ENCODE peak calls at places on chromosomes 16 and 17, in ten cellular contexts. K is CD8-positive, alpha-beta memory T cell; S is renal cortical epithelial cell; W is stimulated activated CD8-positive, alpha-beta memory T cell treated with anti-CD3 and anti-CD28 coated beads, Interleukin-4, amount 100 ng/mL, for 48 hours; J is BE2C; Z is EH; N is activated T-helper 1 cell treated with Interleukin-2 at 50 U/mL for 16 hours; V is heart right ventricle; O is NCI-H1092 treated with DMSO at 0.1 percent for 48 hours; T is fibroblast of mammary gland. D is an unnamed sample.

GRCh38 chr16:70433456-70434103 is 5.3 kb downstream of the ST3GAL2 start:
- DNase-seq in Z (peak), K (no peak), S (peak), N (no peak), V (peak), J (peak), T (peak), O (no peak), W (no peak), D (no peak)

GRCh38 chr16:76193851-76194620 is 83.2 kb upstream of the CNTNAP4 start:
- DNase-seq in Z (no peak), K (no peak), V (no peak), S (no peak), N (no peak), J (no peak), T (peak), O (no peak), W (no peak), D (no peak)

GRCh38 chr17:57959929-57960328 is 4.7 kb upstream of the CUEDC1 start:
- DNase-seq in K (no peak), V (no peak), Z (no peak), N (no peak), T (no peak), J (no peak), S (no peak), O (no peak), W (peak), D (peak)

GRCh38 chr16:30957456-30958163 is at the start of gene SETD1A:
- DNase-seq in N (peak), T (peak), K (peak), J (peak), V (peak), O (peak), S (peak), Z (peak), W (peak), D (peak)

GRCh38 chr17:3894927-3895343 is 2.1 kb upstream of the CAMKK1 start:
- DNase-seq in O (no peak), W (no peak), V (no peak), K (no peak), T (no peak), N (no peak), S (peak), J (no peak), Z (peak), D (peak)

GRCh38 chr17:81702934-81703746 is at the start of gene MRPL12:
- DNase-seq in S (peak), N (peak), J (peak), Z (peak), K (peak), W (peak), T (peak), V (peak), O (peak), D (peak)

GRCh38 chr16:75471723-75472634 is 7.5 kb upstream of the TMEM170A start:
- DNase-seq in J (peak), S (peak), T (peak), Z (peak), O (peak), V (no peak), K (peak), N (no peak), W (peak), D (peak)

GRCh38 chr17:31497431-31497830 is 106.0 kb downstream of the RAB11FIP4 start:
- DNase-seq in T (no peak), S (no peak), N (no peak), J (no peak), K (no peak), W (no peak), Z (no peak), O (no peak), V (no peak), D (no peak)

GRCh38 chr16:88467433-88468051 is 14.5 kb downstream of the ZFPM1 start:
- DNase-seq in N (no peak), O (no peak), S (no peak), J (no peak), V (no peak), W (no peak), K (no peak), Z (no peak), T (no peak), D (no peak)

GRCh38 chr16:49462356-49462988 is 88.9 kb downstream of the C16orf78 start:
- DNase-seq in S (no peak), Z (no peak), O (no peak), T (no peak), J (no peak), W (peak), N (no peak), V (no peak), K (no peak), D (no peak)

GRCh38 chr17:63809970-63810369 is 17.3 kb upstream of the PSMC5 start:
- DNase-seq in O (no peak), T (no peak), W (no peak), K (no peak), N (no peak), Z (no peak), J (no peak), S (no peak), V (no peak), D (no peak)

GRCh38 chr16:19515765-19516164 is 6.1 kb downstream of the GDE1 start:
- DNase-seq in O (no peak), T (no peak), W (no peak), S (no peak), K (no peak), V (no peak), Z (peak), N (no peak), J (no peak), D (no peak)

GRCh38 chr16:56988948-56989945 is at the start of gene NLRC5:
- DNase-seq in N (peak), T (peak), S (peak), Z (peak), J (peak), O (peak), V (peak), K (peak), W (peak), D (peak)

GRCh38 chr16:54244061-54244886 is 42.3 kb downstream of the IRX3 start:
- DNase-seq in S (no peak), N (no peak), Z (no peak), O (peak), T (no peak), K (no peak), J (no peak), V (no peak), W (no peak), D (peak)

GRCh38 chr16:3971261-3971660 is 90.7 kb upstream of the CREBBP start:
- DNase-seq in S (no peak), Z (peak), V (no peak), O (no peak), N (no peak), K (no peak), J (no peak), W (no peak), T (peak), D (no peak)

GRCh38 chr17:59165933-59166342 is 10.4 kb downstream of the PRR11 start:
- DNase-seq in T (peak), V (no peak), W (peak), Z (peak), J (peak), S (peak), O (no peak), N (peak), K (peak), D (peak)

GRCh38 chr17:70157151-70157550 is 12.2 kb upstream of the KCNJ2 start:
- DNase-seq in K (no peak), J (no peak), V (no peak), T (no peak), O (no peak), N (no peak), S (no peak), Z (no peak), W (no peak), D (no peak)

GRCh38 chr16:63578791-63579190 is 1542.6 kb upstream of the CDH8 start:
- DNase-seq in K (no peak), N (no peak), V (no peak), T (no peak), W (no peak), O (no peak), J (no peak), Z (no peak), S (peak), D (no peak)

GRCh38 chr17:1077536-1078061 is 80.7 kb downstream of the TIMM22 start:
- DNase-seq in O (no peak), K (no peak), Z (no peak), V (no peak), W (no peak), N (no peak), S (no peak), J (no peak), T (no peak), D (no peak)

GRCh38 chr17:78697122-78697845 is 84.8 kb downstream of the CYTH1 start:
- DNase-seq in K (no peak), O (no peak), Z (peak), W (no peak), N (no peak), S (no peak), T (peak), J (no peak), V (no peak), D (no peak)

GRCh38 chr17:31226950-31227349 is 70.1 kb downstream of the OMG start:
- DNase-seq in J (no peak), S (no peak), O (no peak), Z (no peak), T (no peak), N (no peak), W (no peak), K (no peak), V (no peak), D (no peak)

GRCh38 chr16:66278111-66278531 is 88.4 kb upstream of the CDH5 start:
- DNase-seq in W (peak), S (peak), Z (no peak), V (no peak), J (no peak), K (no peak), T (no peak), N (no peak), O (no peak), D (no peak)

GRCh38 chr17:49717371-49717841 is 9.6 kb upstream of the SLC35B1 start:
- DNase-seq in N (no peak), W (peak), T (no peak), O (no peak), K (no peak), Z (no peak), S (no peak), J (no peak), V (peak), D (no peak)

GRCh38 chr16:54280751-54281150 is 5.8 kb downstream of the IRX3 start:
- DNase-seq in K (no peak), O (no peak), Z (peak), T (peak), W (no peak), N (no peak), V (no peak), S (peak), J (no peak), D (peak)

GRCh38 chr17:6099492-6099891 is 29.3 kb downstream of the WSCD1 start:
- DNase-seq in V (no peak), S (no peak), W (no peak), N (no peak), J (no peak), O (no peak), K (no peak), Z (no peak), T (no peak), D (no peak)

GRCh38 chr16:49093939-49094338 is 187.7 kb downstream of the CBLN1 start:
- DNase-seq in Z (no peak), S (no peak), T (no peak), W (no peak), K (no peak), V (no peak), N (no peak), J (no peak), O (no peak), D (no peak)

GRCh38 chr17:76659928-76660614 is 16.5 kb upstream of the ST6GALNAC1 start:
- DNase-seq in V (no peak), N (no peak), W (no peak), Z (no peak), K (no peak), S (peak), O (no peak), T (no peak), J (peak), D (no peak)

GRCh38 chr17:76997981-76998531 is 129.9 kb downstream of the MGAT5B start:
- DNase-seq in T (no peak), O (no peak), N (peak), S (peak), V (no peak), W (peak), Z (no peak), J (no peak), K (peak), D (no peak)

GRCh38 chr16:61131447-61131846 is 904.8 kb downstream of the CDH8 start:
- DNase-seq in N (no peak), T (no peak), K (no peak), S (no peak), J (no peak), O (no peak), W (no peak), Z (no peak), V (no peak), D (no peak)

GRCh38 chr16:67447508-67448076 is 16.7 kb downstream of the HSD11B2 start:
- DNase-seq in W (peak), J (peak), T (peak), N (peak), O (peak), S (no peak), K (peak), Z (peak), V (peak), D (peak)

GRCh38 chr16:81526935-81527334 is 82.3 kb downstream of the CMIP start:
- DNase-seq in V (peak), O (no peak), T (peak), S (peak), Z (peak), K (peak), N (no peak), W (no peak), J (no peak), D (no peak)

GRCh38 chr17:13704333-13704732 is 102.6 kb upstream of the HS3ST3A1 start:
- DNase-seq in S (peak), Z (peak), T (peak), W (no peak), O (no peak), N (no peak), J (no peak), K (no peak), V (no peak), D (no peak)

GRCh38 chr17:75367312-75367711 is 38.2 kb downstream of the GRB2 start:
- DNase-seq in V (no peak), O (no peak), J (no peak), T (peak), K (no peak), W (no peak), N (no peak), S (peak), Z (peak), D (no peak)

GRCh38 chr17:77728022-77728671 is 230.4 kb upstream of the TNRC6C start:
- DNase-seq in O (peak), W (peak), V (peak), Z (peak), N (no peak), T (peak), J (peak), K (no peak), S (no peak), D (peak)